ENCODE peak calls at places on chromosome 10, in nine cellular contexts. F, T, C, N, P, W, S, H and L are unnamed samples.

GRCh38 chr10:23358357-23358756 is 13.8 kb upstream of the C10orf67 start:
- DNase-seq in F (no peak), T (no peak), C (no peak), N (no peak), P (no peak), W (no peak), S (no peak), H (no peak), L (no peak)

GRCh38 chr10:48749254-48749787 is 64.6 kb downstream of the WDFY4 start:
- DNase-seq in F (no peak), T (no peak), C (no peak), N (no peak), P (no peak), W (no peak), S (no peak), H (no peak), L (no peak)

GRCh38 chr10:26855186-26855585 is 5.6 kb downstream of the ABI1 start:
- DNase-seq in F (no peak), T (no peak), C (no peak), N (no peak), P (no peak), W (no peak), S (peak; percentile 24), H (no peak), L (no peak)

GRCh38 chr10:31171402-31172120 is 139.9 kb upstream of the ZNF438 start:
- DNase-seq in F (no peak), T (no peak), C (peak; percentile 20), N (no peak), P (no peak), W (no peak), S (peak; percentile 40), H (no peak), L (no peak)

GRCh38 chr10:75845538-75845937 is 414.1 kb downstream of the LRMDA start:
- DNase-seq in F (no peak), T (no peak), C (no peak), N (no peak), P (no peak), W (no peak), S (no peak), H (no peak), L (no peak)

GRCh38 chr10:73910401-73910763 is 550 bp upstream of the PLAU start:
- DNase-seq in F (no peak), T (no peak), C (peak; percentile 39), N (no peak), P (no peak), W (no peak), S (peak; percentile 82), H (no peak), L (peak; percentile 32)

GRCh38 chr10:66862687-66863290 is 63.0 kb upstream of the LRRTM3 start:
- DNase-seq in F (no peak), T (no peak), C (no peak), N (no peak), P (no peak), W (no peak), S (no peak), H (no peak), L (no peak)

GRCh38 chr10:114859227-114859626 is 37.6 kb downstream of the FHIP2A start:
- DNase-seq in F (no peak), T (no peak), C (no peak), N (no peak), P (no peak), W (no peak), S (no peak), H (peak; percentile 46), L (peak; percentile 34)